ENCODE peak calls at places on chromosomes 7 and 10, in six cellular contexts. P is HCT116, K is IMR-90, I is upper lobe of left lung, V is Karpas-422, W is adipocyte. X is an unnamed sample.

GRCh38 chr7:29748286-29749099 is 57.8 kb upstream of the WIPF3 start:
- DNase-seq in K (peak; percentile 45), V (peak; percentile 71), P (peak; percentile 35), W (peak; percentile 83), I (no peak), X (no peak)

GRCh38 chr7:120740348-120740747 is 117.6 kb downstream of the TSPAN12 start:
- DNase-seq in W (peak; percentile 48), K (peak; percentile 10), P (no peak), V (no peak), I (no peak), X (no peak)

GRCh38 chr10:5413012-5413938 is 918 bp downstream of the NET1 start:
- DNase-seq in K (peak; percentile 30), I (no peak), W (peak; percentile 39), P (no peak), V (peak; percentile 59), X (no peak)

GRCh38 chr7:40282858-40283257 is 148.1 kb downstream of the SUGCT start:
- DNase-seq in W (peak; percentile 32), V (no peak), P (no peak), K (no peak), I (no peak), X (no peak)

GRCh38 chr7:11473220-11473619 is 358.8 kb downstream of the THSD7A start:
- DNase-seq in I (no peak), K (no peak), W (no peak), P (no peak), V (no peak), X (no peak)

GRCh38 chr7:141649865-141650499 is 52.0 kb downstream of the DENND11 start:
- DNase-seq in I (no peak), K (peak; percentile 88), W (peak; percentile 95), P (peak; percentile 45), V (peak; percentile 91), X (peak; percentile 15)

GRCh38 chr10:131172433-131172832 is 139.1 kb downstream of the TCERG1L start:
- DNase-seq in W (no peak), K (no peak), I (no peak), P (no peak), V (no peak), X (no peak)

GRCh38 chr10:121106607-121107006 is 255.4 kb downstream of the WDR11 start:
- DNase-seq in W (no peak), V (no peak), P (no peak), I (no peak), K (no peak), X (no peak)

GRCh38 chr7:147547252-147547897 is 1043.2 kb upstream of the C7orf33 start:
- DNase-seq in I (peak; percentile 22), P (no peak), K (peak; percentile 9), V (peak; percentile 70), W (no peak), X (no peak)

GRCh38 chr10:30433286-30433778 is 652 bp upstream of the MAP3K8 start:
- DNase-seq in V (peak; percentile 85), K (peak; percentile 67), I (peak; percentile 84), P (peak; percentile 64), W (peak; percentile 84), X (no peak)

GRCh38 chr7:128352138-128352537 is 8.4 kb upstream of the RBM28 start:
- DNase-seq in K (peak; percentile 10), W (peak; percentile 38), V (no peak), I (peak; percentile 60), P (no peak), X (no peak)

GRCh38 chr7:92685146-92686042 is 95.2 kb upstream of the FAM133B start:
- DNase-seq in P (no peak), V (no peak), K (no peak), W (no peak), I (no peak), X (no peak)

GRCh38 chr10:49369216-49370162 is 26.4 kb downstream of the DRGX start:
- DNase-seq in P (no peak), W (no peak), V (no peak), K (no peak), I (peak; percentile 81), X (no peak)

GRCh38 chr7:18445916-18446520 is 49.5 kb upstream of the HDAC9 start:
- DNase-seq in P (no peak), V (no peak), I (no peak), K (no peak), W (peak; percentile 1), X (no peak)

GRCh38 chr7:825386-825785 is 6.9 kb upstream of the SUN1 start:
- DNase-seq in I (no peak), V (no peak), W (peak; percentile 75), K (peak; percentile 74), P (no peak), X (no peak)

GRCh38 chr10:86048571-86048970 is 318.0 kb downstream of the GRID1 start:
- DNase-seq in W (no peak), K (no peak), I (no peak), V (no peak), P (no peak), X (no peak)

GRCh38 chr10:132094581-132095234 is 29.0 kb downstream of the JAKMIP3 start:
- DNase-seq in I (no peak), P (no peak), V (no peak), K (no peak), W (no peak), X (no peak)

GRCh38 chr7:13524076-13524475 is 465.4 kb downstream of the ETV1 start:
- DNase-seq in P (no peak), W (peak; percentile 7), K (no peak), I (no peak), V (no peak), X (no peak)

GRCh38 chr7:140870003-140870402 is 54.7 kb downstream of the BRAF start:
- DNase-seq in I (no peak), K (no peak), P (no peak), V (no peak), W (no peak), X (no peak)

GRCh38 chr10:82813856-82814255 is 938.9 kb downstream of the NRG3 start:
- DNase-seq in I (no peak), P (no peak), V (no peak), K (no peak), W (peak; percentile 37), X (no peak)

GRCh38 chr10:131725736-131726459 is 174.9 kb upstream of the PPP2R2D start:
- DNase-seq in W (no peak), P (no peak), V (no peak), K (no peak), I (no peak), X (no peak)

GRCh38 chr10:100637785-100638184 is 102.0 kb downstream of the HIF1AN start:
- DNase-seq in P (peak; percentile 56), W (no peak), I (no peak), V (peak; percentile 62), K (no peak), X (no peak)

GRCh38 chr7:77626515-77627306 is 69.5 kb upstream of the RSBN1L start:
- DNase-seq in I (no peak), V (no peak), P (no peak), W (peak; percentile 18), K (no peak), X (no peak)
- H3K36me3 ChIP-seq in I (no peaks in the 10 kb centered on the region), V (no peaks in the 10 kb centered on the region), P (peaks cover 32% of the 10 kb centered on the region), W (peaks cover 89% of the 10 kb centered on the region), K (peaks cover 36% of the 10 kb centered on the region), X (peaks cover 24% of the 10 kb centered on the region)

DNA sequence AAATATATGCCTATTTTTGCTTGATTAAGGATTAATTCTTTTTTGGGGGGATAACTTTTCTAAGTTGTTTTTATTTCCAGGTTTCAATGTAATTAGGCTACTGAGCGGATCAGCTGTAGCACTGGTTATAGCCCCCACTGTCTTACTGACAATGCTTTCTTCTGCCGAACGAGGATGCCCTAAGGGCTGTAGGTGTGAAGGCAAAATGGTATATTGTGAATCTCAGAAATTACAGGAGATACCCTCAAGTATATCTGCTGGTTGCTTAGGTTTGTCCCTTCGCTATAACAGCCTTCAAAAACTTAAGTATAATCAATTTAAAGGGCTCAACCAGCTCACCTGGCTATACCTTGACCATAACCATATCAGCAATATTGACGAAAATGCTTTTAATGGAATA is 1.0 kb downstream of the LRRTM3 start:
- DNase-seq in K (no peak), V (no peak), W (no peak), I (no peak), P (no peak), X (no peak)
- H3K36me3 ChIP-seq in K (no peaks in the 10 kb centered on the region), V (no peaks in the 10 kb centered on the region), W (no peaks in the 10 kb centered on the region), I (no peaks in the 10 kb centered on the region), P (no peaks in the 10 kb centered on the region), X (no peaks in the 10 kb centered on the region)

GRCh38 chr10:95613330-95613729 is 43.2 kb downstream of the ALDH18A1 start:
- DNase-seq in K (no peak), P (no peak), V (no peak), W (no peak), I (no peak), X (no peak)

GRCh38 chr10:95618101-95618500 is 38.4 kb downstream of the ALDH18A1 start:
- DNase-seq in W (no peak), K (no peak), P (no peak), I (no peak), V (no peak), X (no peak)
- H3K36me3 ChIP-seq in W (peaks cover 76% of the 10 kb centered on the region), K (peaks cover 56% of the 10 kb centered on the region), P (peaks cover 43% of the 10 kb centered on the region), I (peaks cover 11% of the 10 kb centered on the region), V (peaks cover 3% of the 10 kb centered on the region), X (peaks cover 38% of the 10 kb centered on the region)

GRCh38 chr10:851891-852290 is 79.6 kb downstream of the LARP4B start:
- DNase-seq in W (no peak), K (no peak), P (no peak), I (no peak), V (peak; percentile 59), X (no peak)

GRCh38 chr10:855671-856070 is 75.8 kb downstream of the LARP4B start:
- DNase-seq in V (no peak), W (no peak), I (no peak), K (no peak), P (no peak), X (no peak)

GRCh38 chr10:855079-855478 is 76.4 kb downstream of the LARP4B start:
- DNase-seq in I (no peak), W (no peak), K (no peak), P (no peak), V (no peak), X (no peak)

GRCh38 chr10:852386-852785 is 79.1 kb downstream of the LARP4B start:
- DNase-seq in K (no peak), I (no peak), P (no peak), V (no peak), W (no peak), X (no peak)

GRCh38 chr10:853017-853416 is 78.5 kb downstream of the LARP4B start:
- DNase-seq in W (no peak), I (no peak), K (no peak), V (no peak), P (no peak), X (no peak)
- H3K36me3 ChIP-seq in W (peaks cover 58% of the 10 kb centered on the region), I (no peaks in the 10 kb centered on the region), K (peaks cover 22% of the 10 kb centered on the region), V (peaks cover 68% of the 10 kb centered on the region), P (peaks cover 47% of the 10 kb centered on the region), X (peaks cover 13% of the 10 kb centered on the region)

DNA sequence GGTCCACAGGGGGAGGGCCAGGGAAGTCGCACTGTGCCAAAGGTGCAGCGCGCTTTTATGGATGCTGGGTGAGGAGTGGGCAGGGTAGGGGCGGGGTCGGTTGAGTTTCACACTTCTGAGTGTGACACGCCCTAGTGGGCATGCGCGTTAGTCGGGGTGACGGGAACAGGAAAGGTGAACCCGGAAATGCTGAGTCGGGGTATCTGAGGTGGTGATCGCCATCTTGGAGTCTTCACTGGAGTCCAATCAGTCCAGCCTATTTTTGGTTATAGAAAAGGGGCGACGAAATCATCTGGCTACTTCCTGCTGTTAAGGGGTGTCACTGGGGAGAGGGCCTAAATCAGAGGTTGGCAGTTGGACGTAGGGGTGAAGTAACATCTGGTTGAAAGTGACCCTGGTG is 40.8 kb downstream of the ZNF138 start:
- DNase-seq in I (no peak), V (no peak), P (no peak), K (no peak), W (no peak), X (no peak)
- H3K36me3 ChIP-seq in I (peaks cover 6% of the 10 kb centered on the region), V (peaks cover 25% of the 10 kb centered on the region), P (peaks cover 6% of the 10 kb centered on the region), K (no peaks in the 10 kb centered on the region), W (peaks cover 17% of the 10 kb centered on the region), X (no peaks in the 10 kb centered on the region)

X was measured in keratinocyte.